ENCODE peak calls at places on chromosome 1, in seven cellular contexts. X, N, S, I, J, R and Z are unnamed samples.

GRCh38 chr1:241688940-241689368 is 36.9 kb downstream of the WDR64 start:
- DNase-seq in X (no peak), N (no peak), S (no peak), I (peak; percentile 27), J (no peak), R (no peak), Z (no peak)

GRCh38 chr1:228038387-228039005 is 31.7 kb downstream of the WNT3A start:
- DNase-seq in X (no peak), N (no peak), S (no peak), I (no peak), J (no peak), R (no peak), Z (no peak)

GRCh38 chr1:206734499-206735142 is 36.0 kb upstream of the IL19 start:
- DNase-seq in X (no peak), N (peak; percentile 53), S (peak; percentile 69), I (peak; percentile 66), J (no peak), R (peak; percentile 30), Z (no peak)

GRCh38 chr1:42043182-42043581 is 110.0 kb upstream of the GUCA2B start:
- DNase-seq in X (no peak), N (no peak), S (no peak), I (no peak), J (no peak), R (no peak), Z (no peak)

GRCh38 chr1:9280015-9280860 is 12.5 kb upstream of the SPSB1 start:
- DNase-seq in X (no peak), N (peak; percentile 44), S (peak; percentile 88), I (peak; percentile 79), J (peak; percentile 88), R (peak; percentile 94), Z (peak; percentile 85)

GRCh38 chr1:184494929-184495328 is 108.1 kb downstream of the C1orf21 start:
- DNase-seq in X (no peak), N (no peak), S (peak; percentile 1), I (no peak), J (no peak), R (no peak), Z (no peak)

GRCh38 chr1:43499882-43500281 is 30.8 kb upstream of the PTPRF start:
- DNase-seq in X (no peak), N (no peak), S (no peak), I (no peak), J (no peak), R (no peak), Z (no peak)

GRCh38 chr1:94697839-94698238 is 122.3 kb upstream of the SLC44A3 start:
- DNase-seq in X (peak; percentile 81), N (no peak), S (no peak), I (no peak), J (no peak), R (no peak), Z (no peak)

GRCh38 chr1:113396585-113396984 is 6.3 kb downstream of the MAGI3 start:
- DNase-seq in X (no peak), N (no peak), S (no peak), I (peak; percentile 17), J (peak; percentile 42), R (peak; percentile 84), Z (peak; percentile 37)